ENCODE peak calls at places on chromosomes 4 and X, in five cellular contexts. Z is heart left ventricle, A is GM23248, P is aorta, S is OCI-LY7. D is an unnamed sample. For H3K4me1, the result is how much of the 10 kb centered on the place peaks cover.

GRCh38 chr4:139786494-139787354 is 121.1 kb downstream of the MGST2 start:
- DNase-seq in Z (no peak), A (no peak), P (no peak), S (no peak), D (no peak)

GRCh38 chrX:63934160-63934559 is 149.1 kb upstream of the ARHGEF9 start:
- DNase-seq in Z (no peak), A (no peak), P (no peak), S (no peak), D (no peak)

GRCh38 chr4:107978716-107979451 is 10.8 kb upstream of the HADH start:
- DNase-seq in Z (no peak), A (no peak), P (no peak), S (no peak), D (no peak)

GRCh38 chrX:70922776-70923473 is 8.0 kb downstream of the SLC7A3 start:
- DNase-seq in Z (no peak), A (no peak), P (no peak), S (no peak), D (no peak)

GRCh38 chr4:85792576-85792975 is 317.6 kb downstream of the ARHGAP24 start:
- DNase-seq in Z (no peak), A (no peak), P (no peak), S (no peak), D (no peak)

GRCh38 chr4:89162486-89162885 is 51.2 kb downstream of the TIGD2 start:
- DNase-seq in Z (no peak), A (no peak), P (no peak), S (no peak), D (no peak)

GRCh38 chr4:1192493-1193205 is 20.3 kb upstream of the SPON2 start:
- DNase-seq in Z (peak), A (no peak), P (peak), S (no peak), D (peak)

GRCh38 chr4:102608190-102608589 is 107.0 kb downstream of the NFKB1 start:
- DNase-seq in Z (no peak), A (peak), P (no peak), S (no peak), D (no peak)

GRCh38 chrX:132592880-132593279 is 104.0 kb upstream of the MBNL3 start:
- DNase-seq in Z (no peak), A (peak), P (no peak), S (peak), D (no peak)

GRCh38 chr4:117577686-117578085 is 456.6 kb upstream of the NDST3 start:
- DNase-seq in Z (no peak), A (no peak), P (no peak), S (no peak), D (no peak)

GRCh38 chr4:15805583-15806517 is 27.7 kb downstream of the CD38 start:
- DNase-seq in Z (no peak), A (peak), P (no peak), S (peak), D (no peak)

GRCh38 chrX:134764202-134764785 is 106.0 kb upstream of the PLAC1 start:
- DNase-seq in Z (no peak), A (peak), P (no peak), S (peak), D (no peak)

GRCh38 chr4:112889619-112890294 is 159.7 kb upstream of the ANK2 start:
- DNase-seq in Z (no peak), A (peak), P (no peak), S (no peak), D (no peak)

GRCh38 chr4:123583043-123583442 is 186.4 kb downstream of the SPRY1 start:
- DNase-seq in Z (no peak), A (no peak), P (no peak), S (no peak), D (no peak)

GRCh38 chr4:41077628-41078027 is 136.7 kb downstream of the APBB2 start:
- DNase-seq in Z (no peak), A (no peak), P (no peak), S (no peak), D (no peak)

GRCh38 chr4:84481077-84481878 is 17.8 kb downstream of the NKX6-1 start:
- DNase-seq in Z (no peak), A (no peak), P (no peak), S (no peak), D (no peak)

GRCh38 chr4:124322234-124322831 is 390.2 kb downstream of the ANKRD50 start:
- DNase-seq in Z (no peak), A (peak), P (no peak), S (peak), D (no peak)

GRCh38 chr4:170651786-170652185 is 562.0 kb upstream of the AADAT start:
- DNase-seq in Z (no peak), A (peak), P (no peak), S (no peak), D (no peak)

GRCh38 chrX:133399411-133399810 is 15.9 kb downstream of the GPC4 start:
- DNase-seq in Z (no peak), A (no peak), P (no peak), S (no peak), D (no peak)

GRCh38 chrX:101986571-101986970 is 54.7 kb upstream of the ZMAT1 start:
- DNase-seq in Z (no peak), A (no peak), P (no peak), S (no peak), D (no peak)

GRCh38 chr4:21652508-21653108 is 296.0 kb downstream of the KCNIP4 start:
- DNase-seq in Z (no peak), A (no peak), P (no peak), S (no peak), D (no peak)

GRCh38 chr4:21655100-21655499 is 293.5 kb downstream of the KCNIP4 start:
- DNase-seq in Z (no peak), A (no peak), P (no peak), S (no peak), D (no peak)

GRCh38 chr4:21645776-21646175 is 302.8 kb downstream of the KCNIP4 start:
- DNase-seq in Z (no peak), A (no peak), P (no peak), S (no peak), D (no peak)

GRCh38 chr4:21649691-21650090 is 298.9 kb downstream of the KCNIP4 start:
- DNase-seq in Z (no peak), A (no peak), P (no peak), S (no peak), D (no peak)
- H3K4me1 ChIP-seq in Z (under half), A (under half), P (under half), S (under half), D (under half)

GRCh38 chrX:117998171-117998570 is 118.4 kb downstream of the KLHL13 start:
- DNase-seq in Z (no peak), A (no peak), P (no peak), S (no peak), D (no peak)
- H3K27ac ChIP-seq in Z (no peak), A (no peak), P (no peak), S (no peak), D (no peak)

GRCh38 chr4:57064120-57064519 is 46.1 kb downstream of the IGFBP7 start:
- DNase-seq in Z (no peak), A (no peak), P (no peak), S (no peak), D (no peak)

GRCh38 chr4:57061395-57061794 is 48.8 kb downstream of the IGFBP7 start:
- DNase-seq in Z (no peak), A (peak), P (no peak), S (no peak), D (no peak)

GRCh38 chr4:57064811-57065711 is 45.1 kb downstream of the IGFBP7 start:
- DNase-seq in Z (peak), A (peak), P (peak), S (no peak), D (peak)

GRCh38 chr4:57065730-57066482 is 44.3 kb downstream of the IGFBP7 start:
- DNase-seq in Z (no peak), A (peak), P (no peak), S (no peak), D (peak)

DNA sequence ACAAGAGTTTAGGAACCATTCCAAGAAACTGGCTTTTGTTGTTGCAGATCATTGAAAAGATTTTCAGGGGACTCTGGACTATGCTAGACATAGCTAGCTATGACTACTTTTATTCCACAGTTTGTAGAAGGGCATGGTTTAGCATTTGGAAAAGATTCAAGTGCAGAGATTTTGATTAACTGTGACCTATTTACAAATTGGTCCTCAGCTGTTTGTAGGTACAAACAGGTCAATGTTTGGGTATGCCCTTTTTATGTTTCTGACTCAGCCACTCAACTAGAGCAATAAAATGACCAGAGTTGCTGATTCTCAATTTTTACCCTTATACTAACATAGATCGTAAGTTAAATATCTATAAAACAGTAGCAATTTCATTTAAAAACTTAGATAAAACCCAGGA is 46.7 kb downstream of the IGFBP7 start:
- DNase-seq in Z (no peak), A (no peak), P (no peak), S (no peak), D (no peak)
- H3K4me3 ChIP-seq in Z (no peak), A (no peak), P (no peak), S (no peak), D (no peak)

DNA sequence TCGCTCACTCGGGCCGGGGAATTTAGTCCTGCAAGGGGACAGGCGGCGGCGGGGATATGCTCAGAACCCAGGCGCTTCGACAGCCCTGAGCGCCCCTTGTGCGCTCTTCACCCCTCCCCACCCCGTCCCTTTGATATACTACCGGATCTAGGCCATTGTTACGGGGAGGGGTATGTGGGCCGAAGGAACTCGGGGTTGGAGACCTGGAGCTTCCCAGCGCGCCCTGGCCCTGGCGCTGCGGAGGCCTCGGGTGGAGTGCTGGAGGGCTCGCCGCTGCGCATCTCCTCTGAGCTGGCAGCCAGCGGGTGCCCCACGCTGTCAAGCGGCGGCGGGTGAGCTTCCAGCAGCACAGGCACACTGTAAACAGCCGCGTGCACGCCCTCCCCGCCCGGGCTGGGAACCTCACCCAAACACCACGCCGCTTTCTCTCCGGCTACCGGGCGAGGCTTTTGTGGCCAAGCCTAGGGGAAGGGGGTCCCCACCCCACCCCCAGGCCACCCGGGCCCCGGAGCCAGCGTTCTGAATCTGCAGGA is 54.5 kb upstream of the BCOR start:
- DNase-seq in Z (peak), A (peak), P (peak), S (peak), D (peak)
- H3K4me1 ChIP-seq in Z (half or more), A (under half), P (under half), S (half or more), D (under half)